ENCODE peak calls at places on chromosomes 11 and 22, in four cellular contexts. One of them, this sample, is unnamed.

GRCh38 chr11:122085264-122085663 is 30.8 kb downstream of the BLID start:
- DNase-seq in HFFc6: peak
- DNase-seq in IMR-90: peak
- DNase-seq in fibroblast of lung: peak
- DNase-seq in this sample: no peak

GRCh38 chr11:2933376-2934056 is 4.3 kb upstream of the PHLDA2 start:
- DNase-seq in HFFc6: peak
- DNase-seq in IMR-90: peak
- DNase-seq in fibroblast of lung: peak
- DNase-seq in this sample: no peak

GRCh38 chr11:124068711-124069110 is 27.6 kb upstream of the OR10G7 start:
- DNase-seq in HFFc6: no peak
- DNase-seq in IMR-90: no peak
- DNase-seq in fibroblast of lung: no peak
- DNase-seq in this sample: no peak

GRCh38 chr11:76629853-76630599 is 40.5 kb downstream of the LRRC32 start:
- DNase-seq in HFFc6: peak
- DNase-seq in IMR-90: peak
- DNase-seq in fibroblast of lung: no peak
- DNase-seq in this sample: peak

GRCh38 chr22:25029181-25029580 is 76.7 kb downstream of the KIAA1671 start:
- DNase-seq in HFFc6: no peak
- DNase-seq in IMR-90: no peak
- DNase-seq in fibroblast of lung: no peak
- DNase-seq in this sample: no peak

GRCh38 chr11:65718964-65719492 is 1.6 kb downstream of the RNASEH2C start:
- DNase-seq in HFFc6: peak
- DNase-seq in IMR-90: peak
- DNase-seq in fibroblast of lung: peak
- DNase-seq in this sample: no peak

GRCh38 chr11:46381836-46382643 is 571 bp downstream of the MDK start:
- DNase-seq in HFFc6: no peak
- DNase-seq in IMR-90: no peak
- DNase-seq in fibroblast of lung: peak
- DNase-seq in this sample: no peak

GRCh38 chr11:66936326-66936725 is 21.9 kb downstream of the PC start:
- DNase-seq in HFFc6: peak
- DNase-seq in IMR-90: peak
- DNase-seq in fibroblast of lung: peak
- DNase-seq in this sample: no peak

GRCh38 chr11:63445720-63446119 is 45.2 kb downstream of the PLAAT5 start:
- DNase-seq in HFFc6: peak
- DNase-seq in IMR-90: peak
- DNase-seq in fibroblast of lung: peak
- DNase-seq in this sample: no peak

GRCh38 chr22:44170470-44170869 is 10.3 kb upstream of the PARVG start:
- DNase-seq in HFFc6: no peak
- DNase-seq in IMR-90: no peak
- DNase-seq in fibroblast of lung: no peak
- DNase-seq in this sample: no peak

GRCh38 chr22:44173154-44173553 is 7.6 kb upstream of the PARVG start:
- DNase-seq in HFFc6: no peak
- DNase-seq in IMR-90: no peak
- DNase-seq in fibroblast of lung: no peak
- DNase-seq in this sample: no peak

GRCh38 chr22:44175676-44176075 is 5.0 kb upstream of the PARVG start:
- DNase-seq in HFFc6: no peak
- DNase-seq in IMR-90: no peak
- DNase-seq in fibroblast of lung: no peak
- DNase-seq in this sample: no peak

GRCh38 chr22:44171486-44172076 is 9.1 kb upstream of the PARVG start:
- DNase-seq in HFFc6: no peak
- DNase-seq in IMR-90: no peak
- DNase-seq in fibroblast of lung: no peak
- DNase-seq in this sample: no peak

DNA sequence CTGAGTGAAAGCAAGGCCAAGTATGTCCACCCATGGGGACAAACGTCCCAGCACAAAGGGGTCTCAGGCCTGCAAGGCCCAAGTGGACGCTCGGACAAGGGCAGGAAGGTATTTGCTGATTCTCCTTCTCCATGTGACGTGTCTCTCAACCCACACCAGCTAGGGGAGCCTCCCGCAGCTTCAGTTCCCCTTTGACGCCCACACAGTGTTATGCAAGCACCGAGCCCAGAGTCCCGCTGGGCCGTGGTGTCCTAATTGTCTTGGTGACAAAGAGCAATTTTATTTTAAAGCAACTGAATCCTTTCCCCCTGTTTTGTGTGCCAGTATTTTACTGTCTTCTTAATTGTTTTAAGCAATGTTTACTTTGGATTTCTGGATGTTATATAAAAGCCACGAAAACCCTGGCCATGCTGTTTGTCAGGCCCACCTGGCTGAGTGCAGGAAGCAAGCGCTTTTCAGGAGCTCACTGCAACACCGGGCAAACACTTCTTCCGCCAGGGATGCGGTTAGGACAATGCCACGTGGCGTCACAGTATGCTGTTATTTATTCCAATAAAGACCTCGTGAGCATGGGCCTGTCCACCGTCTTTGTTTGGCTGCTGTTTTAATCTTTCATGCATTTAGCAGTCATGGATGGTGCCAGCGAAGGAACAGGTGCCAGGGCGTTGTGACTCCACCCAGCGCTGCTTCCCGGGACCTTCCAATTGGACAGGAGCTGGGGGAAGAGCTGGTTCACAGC is 8.2 kb upstream of the PARVG start:
- DNase-seq in HFFc6: no peak
- DNase-seq in IMR-90: no peak
- DNase-seq in fibroblast of lung: no peak
- DNase-seq in this sample: peak
- TF ChIP-seq CTCF in HFFc6: no peak
- TF ChIP-seq CTCF in IMR-90: no peak
- TF ChIP-seq CTCF in fibroblast of lung: no peak
- TF ChIP-seq CTCF in this sample: no peak

DNA sequence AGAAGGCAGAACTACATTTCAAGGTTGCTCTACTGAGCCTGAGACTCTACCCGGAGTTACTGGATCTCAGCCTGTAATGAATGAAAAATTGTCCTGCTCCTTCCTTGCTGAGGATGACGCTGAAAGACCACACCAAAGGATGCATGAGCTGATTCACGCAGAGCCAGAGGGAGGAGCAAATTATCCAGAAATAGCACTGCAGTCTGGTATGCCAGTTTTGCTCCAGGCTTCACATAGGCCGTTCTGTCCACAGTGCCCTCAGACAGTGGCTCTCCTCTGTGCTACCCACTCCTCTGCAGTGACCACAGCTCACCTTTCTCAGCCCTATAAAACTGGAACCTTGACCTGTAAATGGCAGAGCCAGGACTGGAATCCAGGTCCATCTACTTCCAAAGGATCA is 79.3 kb upstream of the GALNT18 start:
- DNase-seq in HFFc6: peak
- DNase-seq in IMR-90: peak
- DNase-seq in fibroblast of lung: peak
- DNase-seq in this sample: no peak
- TF ChIP-seq CTCF in HFFc6: peak
- TF ChIP-seq CTCF in IMR-90: peak
- TF ChIP-seq CTCF in fibroblast of lung: no peak
- TF ChIP-seq CTCF in this sample: no peak

GRCh38 chr11:73182824-73183321 is 35.2 kb upstream of the P2RY2 start:
- DNase-seq in HFFc6: no peak
- DNase-seq in IMR-90: no peak
- DNase-seq in fibroblast of lung: no peak
- DNase-seq in this sample: no peak
- TF ChIP-seq CTCF in HFFc6: no peak
- TF ChIP-seq CTCF in IMR-90: no peak
- TF ChIP-seq CTCF in fibroblast of lung: no peak
- TF ChIP-seq CTCF in this sample: no peak

DNA sequence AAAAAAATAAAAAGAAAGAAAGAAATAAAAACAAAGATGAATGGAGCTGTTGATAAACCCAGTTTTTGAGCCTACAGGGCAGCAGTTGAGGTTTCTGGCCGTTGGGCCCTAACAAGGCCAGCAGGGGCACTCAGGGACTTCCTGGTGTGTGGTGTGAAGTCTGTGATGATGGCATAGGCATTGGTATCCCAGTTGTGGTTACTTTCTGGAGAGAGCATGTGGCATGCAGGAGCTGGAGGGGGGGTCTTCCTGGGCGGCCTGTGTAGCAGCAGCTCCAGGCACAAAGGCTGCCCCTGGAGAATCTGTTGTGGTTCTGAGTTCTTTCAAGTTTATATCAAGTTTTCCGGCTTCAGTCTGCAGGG is 2.0 kb upstream of the TXNRD2 start:
- DNase-seq in HFFc6: peak
- DNase-seq in IMR-90: peak
- DNase-seq in fibroblast of lung: peak
- DNase-seq in this sample: no peak
- TF ChIP-seq CTCF in HFFc6: peak
- TF ChIP-seq CTCF in IMR-90: peak
- TF ChIP-seq CTCF in fibroblast of lung: no peak
- TF ChIP-seq CTCF in this sample: no peak

This sample was measured in activated B cell treated with CpG ODN at 0.5 μM for 24 hours.